ENCODE peak calls at places on chromosomes 3 and 15, in eight cellular contexts. L is fibroblast of mammary gland, H is body of pancreas, D is nephron progenitor cell, N is heart left ventricle, M is pancreas, G is cardiac muscle cell, X is GM13976. F is an unnamed sample.

GRCh38 chr15:65916664-65917406 is 47.5 kb downstream of the RAB11A start:
- DNase-seq in M (peak), X (peak), N (peak), H (peak), L (peak), D (peak), G (peak), F (peak)

GRCh38 chr15:75655911-75656310 is 8.2 kb downstream of the SNX33 start:
- DNase-seq in X (no peak), H (no peak), N (no peak), M (no peak), G (no peak), L (no peak), D (no peak), F (no peak)

GRCh38 chr3:25350741-25351140 is 77.3 kb upstream of the RARB start:
- DNase-seq in L (no peak), H (no peak), N (no peak), G (no peak), M (no peak), X (no peak), D (no peak), F (no peak)

GRCh38 chr15:75738647-75739325 is 26.1 kb upstream of the CSPG4 start:
- DNase-seq in N (peak), D (peak), G (peak), M (peak), H (peak), X (peak), L (peak), F (peak)

GRCh38 chr3:42262525-42262924 is 3.5 kb downstream of the CCK start:
- DNase-seq in L (peak), X (no peak), H (no peak), G (no peak), D (no peak), M (no peak), N (no peak), F (peak)

GRCh38 chr15:62601779-62602540 is 436.9 kb upstream of the C2CD4B start:
- DNase-seq in G (no peak), M (no peak), D (no peak), X (no peak), L (peak), H (no peak), N (no peak), F (peak)

GRCh38 chr3:169348981-169349942 is 314.2 kb downstream of the MECOM start:
- DNase-seq in H (no peak), G (no peak), M (no peak), X (no peak), N (no peak), L (peak), D (no peak), F (peak)

GRCh38 chr3:99526927-99527326 is 111.5 kb upstream of the COL8A1 start:
- DNase-seq in D (no peak), M (no peak), H (no peak), X (no peak), N (no peak), G (peak), L (no peak), F (no peak)

GRCh38 chr15:74460298-74460697 is 662 bp downstream of the UBL7 start:
- DNase-seq in L (no peak), G (no peak), M (no peak), N (no peak), D (no peak), X (peak), H (no peak), F (no peak)

GRCh38 chr15:43748376-43748775 is 2.1 kb downstream of the PDIA3 start:
- DNase-seq in M (no peak), L (peak), G (no peak), N (no peak), H (no peak), X (no peak), D (no peak), F (no peak)

GRCh38 chr3:35322070-35322469 is 317.3 kb upstream of the ARPP21 start:
- DNase-seq in L (peak), H (no peak), X (no peak), N (no peak), M (no peak), D (no peak), G (no peak), F (peak)

GRCh38 chr3:11784962-11785361 is 61.7 kb downstream of the TAMM41 start:
- DNase-seq in M (no peak), X (no peak), N (no peak), D (no peak), H (no peak), L (no peak), G (no peak), F (no peak)

GRCh38 chr3:38005076-38006020 is 14.8 kb downstream of the VILL start:
- DNase-seq in D (no peak), L (no peak), G (no peak), N (peak), H (peak), X (no peak), M (peak), F (no peak)

GRCh38 chr3:9807981-9808344 is 2.1 kb upstream of the TTLL3 start:
- DNase-seq in G (no peak), D (no peak), M (no peak), H (no peak), N (no peak), L (no peak), X (no peak), F (no peak)

GRCh38 chr3:13288732-13289718 is 131.1 kb downstream of the NUP210 start:
- DNase-seq in N (no peak), D (no peak), H (no peak), L (no peak), G (no peak), M (no peak), X (no peak), F (no peak)

GRCh38 chr3:186254676-186255665 is 107.1 kb downstream of the DGKG start:
- DNase-seq in N (no peak), M (no peak), H (no peak), L (no peak), G (no peak), D (no peak), X (peak), F (no peak)

GRCh38 chr3:34132069-34132677 is 333.7 kb downstream of the PDCD6IP start:
- DNase-seq in H (peak), M (no peak), D (no peak), L (no peak), G (no peak), X (no peak), N (no peak), F (no peak)

GRCh38 chr3:195113536-195113935 is 157.4 kb downstream of the XXYLT1 start:
- DNase-seq in G (no peak), D (no peak), L (no peak), M (no peak), N (no peak), X (no peak), H (no peak), F (no peak)

GRCh38 chr3:112629425-112629824 is 11.5 kb downstream of the CCDC80 start:
- DNase-seq in H (peak), G (peak), D (no peak), L (peak), N (no peak), X (no peak), M (no peak), F (peak)

GRCh38 chr3:33751320-33751719 is 33.3 kb upstream of the CLASP2 start:
- DNase-seq in G (no peak), D (no peak), M (no peak), L (peak), N (no peak), X (no peak), H (no peak), F (no peak)

GRCh38 chr3:69090021-69090420 is 5.3 kb downstream of the ARL6IP5 start:
- DNase-seq in N (no peak), M (no peak), D (no peak), X (no peak), L (peak), G (no peak), H (no peak), F (peak)

GRCh38 chr3:175585898-175586297 is 726.8 kb downstream of the NAALADL2 start:
- DNase-seq in H (no peak), D (no peak), G (no peak), X (no peak), L (peak), N (no peak), M (no peak), F (peak)

DNA sequence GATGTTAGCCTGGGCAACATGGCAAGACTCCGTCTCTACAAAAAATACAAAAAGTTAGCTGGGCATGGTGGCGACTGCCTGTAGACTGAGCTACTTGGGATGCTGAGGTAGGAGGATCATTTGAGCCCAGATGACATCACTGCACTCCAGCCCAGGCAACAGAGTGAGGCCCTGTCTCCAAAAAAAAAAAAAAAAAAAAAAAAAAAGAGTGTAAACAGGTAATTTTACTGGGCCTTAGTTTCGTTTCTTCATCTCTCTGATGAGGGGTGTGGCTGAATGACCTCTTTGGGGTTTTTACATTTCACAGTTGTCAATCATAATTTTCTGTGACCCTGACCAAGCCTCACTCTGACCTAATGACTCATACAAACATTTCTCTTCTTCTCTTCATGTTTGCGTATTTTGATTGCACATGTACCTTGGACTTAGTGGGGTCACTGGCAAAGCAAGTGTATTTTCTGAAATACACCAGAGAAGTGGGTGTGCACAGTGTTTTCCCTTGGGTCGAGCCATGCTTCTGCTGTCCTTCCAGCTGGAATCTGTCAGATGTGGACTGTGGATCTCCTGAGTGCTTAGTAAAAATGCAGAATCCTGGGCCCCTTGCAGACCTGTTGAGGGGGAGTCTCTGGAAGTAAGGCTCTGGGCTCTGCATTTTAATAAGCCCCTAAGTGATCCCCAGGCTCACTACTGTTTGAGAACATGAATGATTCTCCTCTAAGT is 140.5 kb downstream of the FNDC3B start:
- DNase-seq in G (no peak), L (no peak), X (peak), M (no peak), D (no peak), N (no peak), H (no peak), F (no peak)
- TF ChIP-seq CTCF in G (no peak), L (no peak), X (no peak), M (no peak), D (no peak), N (no peak), H (no peak), F (no peak)

GRCh38 chr3:127819656-127820055 is 2.7 kb downstream of the MGLL start:
- DNase-seq in D (no peak), L (no peak), N (no peak), X (no peak), G (no peak), H (no peak), M (no peak), F (no peak)

GRCh38 chr3:127820871-127821853 is 1.2 kb downstream of the MGLL start:
- DNase-seq in X (peak), G (no peak), H (no peak), D (no peak), N (peak), L (peak), M (no peak), F (no peak)

GRCh38 chr3:127822166-127822835 is at the start of gene MGLL:
- DNase-seq in X (no peak), N (peak), L (peak), D (peak), G (peak), H (peak), M (no peak), F (peak)

GRCh38 chr3:127819086-127819485 is 3.2 kb downstream of the MGLL start:
- DNase-seq in M (no peak), H (no peak), D (no peak), X (no peak), L (no peak), N (no peak), G (no peak), F (no peak)

DNA sequence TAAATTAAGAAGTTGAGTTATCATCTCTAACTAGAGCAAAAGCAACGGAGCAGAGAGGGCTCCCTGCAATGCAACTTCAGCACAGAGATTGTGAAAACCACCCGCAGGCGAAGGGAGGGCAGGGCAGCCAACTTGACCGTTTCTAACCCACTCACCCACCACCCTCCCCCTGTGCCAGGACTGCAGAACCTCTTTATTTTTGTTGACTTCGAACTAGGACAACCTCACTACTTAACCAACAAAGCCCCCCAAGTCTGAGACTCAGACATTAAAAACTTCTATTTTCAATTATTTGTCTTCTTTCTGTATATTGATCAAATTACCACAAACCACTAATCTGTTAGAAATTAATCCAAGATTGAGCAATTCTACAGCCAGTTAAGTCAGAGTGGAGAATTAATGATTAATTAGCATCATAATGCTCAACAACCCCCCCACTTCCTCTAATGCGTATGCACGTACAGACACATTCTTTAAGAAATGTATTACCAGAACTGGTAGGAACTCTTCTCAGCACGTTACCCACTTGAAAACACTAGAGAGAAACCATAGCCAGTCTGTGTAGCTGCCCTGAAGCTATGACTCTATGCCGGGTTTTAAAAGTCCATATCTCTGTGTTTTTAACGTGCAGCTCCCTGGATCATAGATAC is 2.0 kb downstream of the MGLL start:
- DNase-seq in G (no peak), M (no peak), X (no peak), N (no peak), H (no peak), L (peak), D (no peak), F (peak)
- TF ChIP-seq CTCF in G (peak), M (no peak), X (no peak), N (no peak), H (no peak), L (peak), D (no peak), F (peak)

GRCh38 chr3:187955076-187955952 is 198.6 kb upstream of the LPP start:
- DNase-seq in D (no peak), H (peak), G (no peak), M (no peak), L (peak), N (no peak), X (no peak), F (peak)
- TF ChIP-seq CTCF in D (no peak), H (no peak), G (no peak), M (no peak), L (no peak), N (no peak), X (no peak), F (no peak)

DNA sequence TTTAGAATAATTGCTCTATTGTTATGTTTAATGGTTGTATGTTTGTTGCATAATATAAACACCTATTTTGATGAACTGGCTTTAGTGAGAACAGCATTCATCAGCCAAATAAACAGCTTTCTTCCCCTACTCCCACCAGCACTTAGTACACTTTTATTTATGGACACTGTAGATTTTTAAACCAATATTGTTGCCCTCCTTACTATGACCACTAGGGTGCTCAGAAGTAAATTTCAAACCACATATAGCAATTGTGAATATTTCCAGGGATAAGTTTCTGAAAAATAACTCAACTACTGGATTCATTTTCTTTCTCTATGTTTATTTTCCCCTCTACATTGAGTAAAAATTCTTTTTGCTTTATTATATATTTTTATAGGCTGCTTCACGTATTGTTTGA is 84.7 kb upstream of the PTX3 start:
- DNase-seq in N (no peak), X (no peak), G (no peak), H (no peak), D (no peak), L (no peak), M (no peak), F (no peak)
- TF ChIP-seq CTCF in N (no peak), X (no peak), G (peak), H (peak), D (peak), L (peak), M (no peak), F (peak)

DNA sequence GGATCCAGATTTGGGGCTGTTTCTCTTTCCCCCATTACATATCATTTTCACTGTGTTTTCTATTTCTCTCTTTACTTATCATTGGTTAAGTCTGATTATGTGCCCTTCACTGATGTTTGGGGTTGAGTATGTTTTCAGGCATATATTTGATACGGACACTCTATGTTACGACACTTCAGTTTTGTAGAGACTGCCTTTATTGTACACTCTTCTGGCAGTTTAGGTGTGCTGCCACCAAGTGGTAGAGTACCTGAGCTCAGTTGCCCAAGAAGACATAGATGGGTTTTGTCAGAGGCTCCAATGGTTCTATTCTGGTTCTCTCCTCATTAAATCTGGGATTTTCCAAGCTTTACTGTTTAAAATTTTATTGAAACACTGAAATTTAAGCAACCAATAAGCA is 255.0 kb upstream of the ROPN1 start:
- DNase-seq in D (no peak), G (peak), X (peak), L (peak), N (no peak), M (no peak), H (peak), F (no peak)
- TF ChIP-seq CTCF in D (peak), G (peak), X (peak), L (peak), N (peak), M (no peak), H (peak), F (peak)

GRCh38 chr3:111012388-111013248 is 59.0 kb upstream of the NECTIN3 start:
- DNase-seq in M (no peak), D (no peak), G (peak), N (no peak), L (peak), X (no peak), H (peak), F (no peak)
- TF ChIP-seq CTCF in M (no peak), D (no peak), G (peak), N (no peak), L (peak), X (no peak), H (no peak), F (no peak)

GRCh38 chr3:181278468-181279238 is 289.1 kb upstream of the DNAJC19 start:
- DNase-seq in G (peak), H (no peak), M (no peak), L (no peak), X (no peak), N (no peak), D (no peak), F (no peak)
- TF ChIP-seq CTCF in G (no peak), H (peak), M (no peak), L (peak), X (peak), N (peak), D (peak), F (no peak)

GRCh38 chr15:85489773-85490493 is 109.5 kb downstream of the AKAP13 start:
- DNase-seq in G (no peak), D (no peak), H (no peak), M (no peak), L (no peak), N (no peak), X (no peak), F (no peak)

GRCh38 chr15:85480923-85481322 is 100.5 kb downstream of the AKAP13 start:
- DNase-seq in G (no peak), X (no peak), D (no peak), M (no peak), H (no peak), L (no peak), N (no peak), F (no peak)

GRCh38 chr15:85488997-85489396 is 108.6 kb downstream of the AKAP13 start:
- DNase-seq in L (no peak), X (no peak), N (no peak), H (no peak), D (no peak), G (no peak), M (no peak), F (no peak)

GRCh38 chr15:85482896-85483295 is 102.5 kb downstream of the AKAP13 start:
- DNase-seq in D (no peak), H (no peak), M (no peak), N (no peak), G (no peak), L (peak), X (no peak), F (peak)

GRCh38 chr15:85485956-85486567 is 105.7 kb downstream of the AKAP13 start:
- DNase-seq in D (peak), G (peak), X (peak), H (peak), N (peak), L (peak), M (no peak), F (peak)
- TF ChIP-seq CTCF in D (peak), G (peak), X (peak), H (peak), N (peak), L (peak), M (peak), F (peak)

GRCh38 chr15:59611277-59612260 is at the start of gene GCNT3:
- DNase-seq in M (no peak), H (peak), N (no peak), L (peak), D (no peak), X (no peak), G (no peak), F (peak)

GRCh38 chr15:59622289-59622688 is 10.7 kb downstream of the GCNT3 start:
- DNase-seq in L (peak), M (no peak), G (peak), D (peak), X (peak), N (no peak), H (peak), F (peak)

GRCh38 chr15:59614153-59614552 is 2.6 kb downstream of the GCNT3 start:
- DNase-seq in M (no peak), L (no peak), H (no peak), X (no peak), N (no peak), G (no peak), D (no peak), F (no peak)

GRCh38 chr15:59615661-59616060 is 4.1 kb downstream of the GCNT3 start:
- DNase-seq in H (no peak), G (no peak), N (no peak), X (no peak), L (no peak), M (no peak), D (no peak), F (no peak)

GRCh38 chr15:59616390-59616789 is 4.8 kb downstream of the GCNT3 start:
- DNase-seq in L (no peak), D (no peak), N (no peak), H (peak), M (no peak), X (no peak), G (no peak), F (no peak)
- TF ChIP-seq CTCF in L (no peak), D (no peak), N (no peak), H (no peak), M (no peak), X (no peak), G (no peak), F (no peak)

F was measured in foreskin fibroblast.